ENCODE peak calls at places on chromosomes 11 and 22, in ten cellular contexts. Q, O, K, U, T, H, Z, M, F and S are unnamed samples.

GRCh38 chr11:34256591-34256990 is 101.2 kb downstream of the ABTB2 start:
- DNase-seq in F (no peak), T (no peak), H (no peak), O (no peak), Z (no peak), K (no peak), M (no peak), Q (no peak), U (no peak), S (no peak)

GRCh38 chr11:44711113-44711512 is 15.6 kb upstream of the TSPAN18 start:
- DNase-seq in M (no peak), H (no peak), O (no peak), F (no peak), Z (no peak), T (no peak), K (peak), Q (peak), U (no peak), S (no peak)

GRCh38 chr22:22767876-22768602 is 119.6 kb upstream of the IGLL5 start:
- DNase-seq in T (no peak), U (peak), F (peak), K (no peak), H (no peak), M (no peak), Z (no peak), Q (no peak), O (no peak), S (no peak)

GRCh38 chr11:115264278-115264677 is 239.9 kb downstream of the CADM1 start:
- DNase-seq in O (no peak), T (no peak), Q (no peak), F (no peak), M (no peak), K (no peak), H (no peak), U (no peak), Z (peak), S (no peak)

GRCh38 chr22:30287626-30288413 is 1.5 kb downstream of the CASTOR1 start:
- DNase-seq in Z (peak), K (peak), U (peak), O (peak), H (peak), Q (peak), M (peak), F (peak), T (peak), S (peak)

GRCh38 chr22:29479417-29480261 is at the start of gene NEFH:
- DNase-seq in Q (no peak), K (no peak), M (no peak), U (no peak), H (no peak), Z (no peak), T (no peak), F (no peak), O (no peak), S (no peak)

GRCh38 chr11:116534270-116534975 is 238.4 kb downstream of the BUD13 start:
- DNase-seq in H (no peak), T (no peak), Q (no peak), K (no peak), F (no peak), Z (no peak), M (no peak), U (no peak), O (peak), S (no peak)

GRCh38 chr11:113730887-113731726 is 25.0 kb upstream of the TMPRSS5 start:
- DNase-seq in M (no peak), U (peak), Q (peak), T (peak), O (no peak), K (peak), H (peak), Z (peak), F (peak), S (no peak)

GRCh38 chr11:104279587-104279986 is 115.6 kb upstream of the PDGFD start:
- DNase-seq in Q (no peak), M (no peak), Z (no peak), U (no peak), H (no peak), O (no peak), T (no peak), F (no peak), K (no peak), S (no peak)

GRCh38 chr22:36901411-36902142 is 11.9 kb upstream of the CSF2RB start:
- DNase-seq in O (no peak), H (no peak), Z (no peak), T (no peak), M (no peak), K (no peak), U (no peak), F (no peak), Q (no peak), S (no peak)

GRCh38 chr11:13318498-13319295 is 41.1 kb downstream of the BMAL1 start:
- DNase-seq in U (no peak), H (no peak), K (no peak), Q (no peak), F (no peak), O (no peak), T (no peak), M (no peak), Z (no peak), S (no peak)

GRCh38 chr11:980438-981365 is 55.0 kb downstream of the AP2A2 start:
- DNase-seq in Z (no peak), H (no peak), U (no peak), Q (no peak), M (no peak), T (no peak), F (peak), K (no peak), O (no peak), S (no peak)

GRCh38 chr11:1756024-1756561 is 5.7 kb upstream of the IFITM10 start:
- DNase-seq in Z (no peak), K (no peak), U (no peak), T (no peak), Q (no peak), O (peak), H (no peak), M (no peak), F (no peak), S (no peak)

GRCh38 chr11:116226731-116227130 is 546.1 kb downstream of the BUD13 start:
- DNase-seq in Q (no peak), H (no peak), U (no peak), F (no peak), Z (no peak), K (no peak), M (no peak), T (no peak), O (no peak), S (no peak)

GRCh38 chr11:118004543-118005223 is 18.5 kb downstream of the IL10RA start:
- DNase-seq in O (no peak), M (no peak), T (no peak), K (no peak), H (no peak), Z (no peak), F (no peak), U (no peak), Q (no peak), S (no peak)

GRCh38 chr22:40029189-40029890 is 34.6 kb downstream of the FAM83F start:
- DNase-seq in H (no peak), O (no peak), T (no peak), Z (no peak), K (no peak), F (no peak), U (no peak), M (no peak), Q (no peak), S (no peak)

GRCh38 chr22:26095271-26095956 is 73.8 kb upstream of the SEZ6L start:
- DNase-seq in K (no peak), Q (no peak), U (no peak), T (peak), O (no peak), F (no peak), M (no peak), H (no peak), Z (no peak), S (no peak)

GRCh38 chr11:63641727-63642126 is 27.5 kb upstream of the PLAAT3 start:
- DNase-seq in Q (no peak), U (peak), T (no peak), Z (no peak), F (peak), H (no peak), M (no peak), O (no peak), K (no peak), S (no peak)

GRCh38 chr11:106475181-106475580 is 397.7 kb downstream of the AASDHPPT start:
- DNase-seq in F (peak), T (no peak), K (no peak), O (no peak), Q (no peak), M (no peak), H (no peak), U (no peak), Z (no peak), S (no peak)

GRCh38 chr22:24819941-24820461 is 14.0 kb downstream of the SGSM1 start:
- DNase-seq in Z (no peak), Q (no peak), K (no peak), U (peak), M (no peak), T (no peak), H (no peak), O (peak), F (no peak), S (peak)

GRCh38 chr11:73784080-73784634 is 3.5 kb upstream of the MRPL48 start:
- DNase-seq in F (no peak), U (peak), T (no peak), Q (no peak), K (no peak), Z (peak), M (no peak), H (no peak), O (no peak), S (no peak)

GRCh38 chr11:118615282-118615979 is 8.0 kb downstream of the PHLDB1 start:
- DNase-seq in K (no peak), F (no peak), H (no peak), M (no peak), T (no peak), Q (no peak), U (no peak), Z (no peak), O (peak), S (no peak)

GRCh38 chr11:122556605-122557004 is 98.9 kb upstream of the UBASH3B start:
- DNase-seq in T (no peak), Z (no peak), U (peak), O (no peak), K (peak), H (peak), F (no peak), M (no peak), Q (peak), S (no peak)

GRCh38 chr11:108768370-108768769 is 103.5 kb downstream of the DDX10 start:
- DNase-seq in H (no peak), O (no peak), M (no peak), Z (no peak), Q (no peak), T (peak), U (peak), F (peak), K (no peak), S (no peak)

GRCh38 chr22:23536821-23537345 is 43.2 kb downstream of the IGLL1 start:
- DNase-seq in Q (no peak), O (peak), F (no peak), K (no peak), T (no peak), Z (no peak), H (no peak), M (no peak), U (no peak), S (no peak)

DNA sequence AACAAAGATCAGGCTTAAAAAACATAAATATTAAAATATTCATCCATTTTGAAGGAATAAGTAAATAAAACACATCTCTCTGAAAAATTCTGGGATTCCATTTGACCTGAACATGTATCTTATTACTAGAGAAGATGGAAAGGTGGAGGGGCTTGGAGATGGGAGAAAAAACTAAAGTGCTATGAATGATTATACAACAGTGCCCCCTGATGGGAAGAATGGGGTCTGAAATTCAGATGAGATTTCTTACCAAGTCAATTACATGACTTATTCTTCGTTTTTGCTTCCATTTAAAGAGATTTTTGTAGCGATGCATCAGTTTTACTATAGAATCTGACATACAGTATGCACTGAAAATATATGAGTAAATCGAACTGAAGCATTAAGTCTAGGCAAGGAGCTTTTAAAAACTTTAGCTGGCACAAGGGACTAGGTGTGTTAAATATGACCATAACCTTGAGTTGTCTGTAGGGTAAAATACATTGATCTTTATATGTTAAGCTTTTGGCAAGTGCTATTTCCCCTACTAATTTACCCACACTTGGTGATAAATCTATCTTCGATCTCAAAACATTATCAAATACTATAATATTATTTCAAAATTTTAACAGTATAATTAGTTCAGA is 718.8 kb downstream of the CNTN5 start:
- DNase-seq in T (peak), Z (peak), K (peak), U (peak), H (no peak), F (peak), Q (peak), M (no peak), O (no peak), S (no peak)
- TF ChIP-seq CTCF in T (peak), Z (peak), K (peak), U (peak), H (peak), F (peak), Q (peak), M (no peak), O (peak), S (peak)

DNA sequence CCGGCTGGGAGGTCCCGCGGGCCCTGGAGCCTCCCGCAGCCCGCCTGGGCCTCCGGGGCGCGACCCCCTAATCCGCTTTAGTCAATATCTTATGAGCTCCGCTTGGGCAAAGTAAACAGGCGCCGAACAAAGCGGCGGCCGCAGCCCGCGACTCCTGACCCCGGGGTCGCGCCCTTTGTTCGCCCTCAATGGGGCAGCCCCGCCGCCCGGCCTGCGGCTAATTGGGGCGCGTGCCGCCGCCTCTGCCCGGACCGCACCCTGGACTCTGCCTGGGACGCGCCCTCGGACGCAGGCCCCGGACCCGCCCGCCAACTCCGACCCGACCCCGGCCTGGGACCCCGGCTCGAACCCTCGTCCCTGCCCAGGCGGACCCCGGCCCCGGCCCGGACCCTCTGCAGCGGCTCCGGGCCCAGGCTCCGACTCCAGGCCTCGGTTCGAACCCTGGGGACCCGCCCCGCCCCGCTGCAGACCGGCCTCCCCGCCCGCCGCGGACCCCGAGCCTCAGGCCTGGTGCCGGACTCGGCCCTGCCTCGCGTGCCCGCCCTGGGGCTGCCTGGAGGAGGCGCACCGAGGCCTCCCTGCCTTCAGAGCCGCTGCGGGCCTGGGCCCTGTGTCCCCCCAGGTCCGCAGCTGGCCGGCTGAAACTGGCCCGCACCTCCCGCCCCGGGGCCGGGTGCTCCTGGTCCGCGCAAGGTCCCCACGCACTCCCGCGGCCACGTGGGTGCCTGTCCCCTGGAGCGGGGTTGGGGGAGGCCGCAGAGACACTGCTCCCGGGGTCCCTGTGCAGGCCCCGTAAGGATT is 84.7 kb upstream of the WNT7B start:
- DNase-seq in U (no peak), K (no peak), Q (no peak), T (no peak), F (peak), H (no peak), M (peak), O (peak), Z (no peak), S (peak)
- TF ChIP-seq CTCF in U (no peak), K (no peak), Q (no peak), T (no peak), F (no peak), H (no peak), M (no peak), O (no peak), Z (no peak), S (no peak)

GRCh38 chr11:32333335-32333991 is 101.9 kb downstream of the WT1 start:
- DNase-seq in Q (peak), Z (no peak), T (no peak), K (peak), H (peak), O (peak), U (peak), F (peak), M (no peak), S (peak)
- TF ChIP-seq CTCF in Q (peak), Z (no peak), T (no peak), K (no peak), H (no peak), O (peak), U (peak), F (peak), M (no peak), S (peak)

DNA sequence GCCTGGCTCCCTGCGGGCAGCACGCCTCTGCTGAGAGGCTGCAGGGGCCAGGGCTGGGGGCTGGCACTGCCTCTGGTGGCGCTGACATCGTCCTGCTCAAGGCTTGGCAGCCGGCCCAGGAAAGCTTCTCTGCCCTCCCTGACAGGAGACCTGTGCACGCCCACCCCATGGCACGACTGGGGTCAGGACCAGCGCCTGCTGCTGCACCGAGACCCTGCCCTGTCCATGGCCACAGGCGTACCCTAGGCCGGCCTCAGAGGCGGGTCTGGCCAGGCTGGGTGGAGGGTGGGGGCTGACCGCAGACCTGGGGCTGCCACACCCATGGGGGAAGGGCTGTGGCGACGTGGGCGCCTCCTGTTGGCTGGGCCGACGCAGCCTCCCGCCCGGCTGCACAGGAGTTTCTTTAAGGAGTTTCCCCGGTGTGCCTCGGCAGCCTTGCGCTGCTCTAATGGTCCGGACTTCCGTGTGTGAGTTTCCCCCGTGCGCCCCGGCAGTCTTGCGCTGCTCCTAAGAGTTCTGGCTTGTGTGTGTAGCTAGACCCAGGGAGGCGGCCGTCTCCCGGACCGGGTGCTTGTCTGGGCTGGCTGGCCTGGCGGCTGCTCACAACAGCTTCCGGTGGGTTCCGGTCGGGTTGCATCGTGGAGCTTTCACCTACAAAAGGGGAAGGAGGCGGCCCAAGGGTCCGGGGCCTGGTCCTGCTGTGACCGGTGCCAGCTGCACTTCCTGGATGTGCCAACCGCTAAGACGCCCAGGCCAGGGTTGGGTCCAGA is 4.7 kb downstream of the TRABD start:
- DNase-seq in K (no peak), U (peak), Q (no peak), F (peak), Z (peak), M (peak), T (peak), H (peak), O (peak), S (peak)
- TF ChIP-seq CTCF in K (no peak), U (peak), Q (no peak), F (no peak), Z (peak), M (no peak), T (peak), H (no peak), O (peak), S (peak)

DNA sequence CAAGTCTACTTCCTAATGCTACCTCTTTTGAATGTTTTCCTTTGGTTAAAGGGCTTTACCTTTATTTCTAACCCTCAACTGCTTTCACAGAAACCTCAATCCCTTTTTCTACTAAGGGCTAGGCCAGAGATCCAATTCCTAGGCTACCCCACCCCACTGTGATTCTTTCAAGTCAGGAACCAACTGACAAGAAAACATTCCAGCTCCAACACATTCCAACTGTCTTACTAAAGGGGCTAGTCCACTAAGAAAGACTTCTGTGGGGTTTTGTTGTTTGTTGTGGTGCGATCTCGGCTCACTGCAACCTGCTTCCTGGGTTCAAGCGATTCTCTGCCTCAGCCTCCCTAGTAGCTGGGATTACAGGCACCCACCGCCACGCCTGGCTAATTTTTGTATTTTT is 151.3 kb downstream of the APOL5 start:
- DNase-seq in Q (no peak), M (no peak), U (peak), T (no peak), F (no peak), H (no peak), Z (no peak), K (no peak), O (no peak), S (no peak)
- TF ChIP-seq CTCF in Q (no peak), M (no peak), U (no peak), T (no peak), F (no peak), H (no peak), Z (no peak), K (no peak), O (no peak), S (no peak)

GRCh38 chr22:27680636-27681035 is 120.9 kb downstream of the MN1 start:
- DNase-seq in Z (no peak), O (no peak), T (no peak), M (no peak), K (no peak), F (no peak), U (no peak), Q (no peak), H (no peak), S (no peak)

GRCh38 chr22:27681037-27681436 is 120.5 kb downstream of the MN1 start:
- DNase-seq in F (no peak), T (no peak), Z (no peak), U (no peak), K (no peak), M (no peak), H (no peak), Q (no peak), O (no peak), S (no peak)

GRCh38 chr22:27679722-27680488 is 121.7 kb downstream of the MN1 start:
- DNase-seq in F (no peak), K (no peak), U (no peak), O (no peak), T (no peak), Q (no peak), Z (no peak), H (no peak), M (no peak), S (no peak)

GRCh38 chr22:27684856-27685255 is 116.7 kb downstream of the MN1 start:
- DNase-seq in T (no peak), U (peak), O (no peak), Q (no peak), Z (no peak), K (no peak), M (no peak), F (no peak), H (no peak), S (no peak)

GRCh38 chr22:27682438-27682837 is 119.1 kb downstream of the MN1 start:
- DNase-seq in K (peak), U (no peak), O (no peak), H (no peak), M (no peak), T (peak), F (no peak), Z (no peak), Q (peak), S (no peak)
- TF ChIP-seq CTCF in K (peak), U (peak), O (no peak), H (peak), M (no peak), T (peak), F (peak), Z (peak), Q (peak), S (peak)

GRCh38 chr22:35547993-35548761 is 7.5 kb downstream of the RASD2 start:
- DNase-seq in K (no peak), U (no peak), Z (peak), H (no peak), Q (no peak), M (no peak), F (no peak), T (peak), O (no peak), S (no peak)
- TF ChIP-seq CTCF in K (no peak), U (peak), Z (peak), H (no peak), Q (peak), M (no peak), F (peak), T (peak), O (no peak), S (no peak)

GRCh38 chr11:57763568-57763967 is 2.0 kb downstream of the CTNND1 start:
- DNase-seq in F (peak), H (no peak), M (no peak), U (peak), Z (no peak), O (no peak), T (no peak), K (no peak), Q (no peak), S (no peak)
- TF ChIP-seq CTCF in F (peak), H (peak), M (no peak), U (peak), Z (no peak), O (peak), T (no peak), K (peak), Q (peak), S (peak)